ENCODE peak calls at places on chromosome 7, in four cellular contexts. Q is stimulated activated CD4-positive, alpha-beta T cell treated with anti-CD3 and anti-CD28 coated beads, Interleukin-2, amount 100 ng/mL, for 48 hours; X is Right ventricle myocardium superior; E is T follicular helper cell. W is an unnamed sample.

GRCh38 chr7:153022796-153023592 is 263.4 kb downstream of the ACTR3B start:
- DNase-seq in E (no peak), Q (no peak), X (no peak), W (no peak)

GRCh38 chr7:87058739-87059524 is 522 bp downstream of the ELAPOR2 start:
- DNase-seq in Q (no peak), E (peak), X (no peak), W (no peak)

GRCh38 chr7:135253851-135254815 is 20.5 kb downstream of the STRA8 start:
- DNase-seq in Q (no peak), X (peak), E (no peak), W (no peak)

GRCh38 chr7:37352974-37353948 is 95.4 kb downstream of the ELMO1 start:
- DNase-seq in E (peak), X (no peak), Q (no peak), W (no peak)

GRCh38 chr7:43721193-43721806 is 8.0 kb downstream of the COA1 start:
- DNase-seq in E (no peak), Q (no peak), X (no peak), W (no peak)

GRCh38 chr7:147990837-147991236 is 599.7 kb upstream of the C7orf33 start:
- DNase-seq in Q (no peak), X (no peak), E (no peak), W (no peak)

GRCh38 chr7:155992538-155992937 is 180.3 kb upstream of the SHH start:
- DNase-seq in Q (no peak), E (no peak), X (no peak), W (no peak)

GRCh38 chr7:85176197-85176596 is 10.7 kb downstream of the SEMA3D start:
- DNase-seq in E (no peak), Q (no peak), X (no peak), W (no peak)

GRCh38 chr7:101066141-101066857 is 19.0 kb upstream of the TRIM56 start:
- DNase-seq in X (no peak), E (no peak), Q (no peak), W (no peak)

GRCh38 chr7:43314379-43315158 is 202.1 kb downstream of the HECW1 start:
- DNase-seq in X (no peak), Q (peak), E (no peak), W (no peak)

GRCh38 chr7:134587736-134588135 is 38.8 kb downstream of the AKR1B15 start:
- DNase-seq in Q (no peak), X (no peak), E (no peak), W (no peak)

GRCh38 chr7:27199820-27200760 is at the start of gene HOXA13:
- DNase-seq in E (no peak), X (no peak), Q (no peak), W (no peak)

GRCh38 chr7:155229548-155230168 is 68.0 kb upstream of the INSIG1 start:
- DNase-seq in E (no peak), Q (no peak), X (no peak), W (no peak)

W was measured in keratinocyte.